ENCODE peak calls at places on chromosomes 13 and 19, in six cellular contexts. B, Q, V, K, A and G are unnamed samples.

GRCh38 chr19:16495982-16496612 is at the start of the genes C19orf44 and CALR3:
- DNase-seq in K (peak; percentile 99), B (peak; percentile 97), V (peak; percentile 98), Q (peak; percentile 97), A (peak; percentile 100), G (peak; percentile 97)

GRCh38 chr19:13652810-13653590 is 111.3 kb upstream of the MRI1 start:
- DNase-seq in B (no peak), Q (no peak), V (no peak), K (no peak), A (no peak), G (peak; percentile 24)

GRCh38 chr13:80400164-80400767 is 59.3 kb upstream of the SPRY2 start:
- DNase-seq in K (no peak), A (no peak), V (no peak), B (no peak), Q (no peak), G (no peak)

GRCh38 chr13:75180805-75181455 is 301.0 kb downstream of the TBC1D4 start:
- DNase-seq in B (no peak), V (no peak), A (peak; percentile 32), Q (no peak), K (no peak), G (no peak)

GRCh38 chr19:48770223-48770622 is 14.9 kb downstream of the FGF21 start:
- DNase-seq in V (peak; percentile 98), A (peak; percentile 65), Q (no peak), K (no peak), B (no peak), G (no peak)

GRCh38 chr13:75417006-75417384 is 65.0 kb downstream of the TBC1D4 start:
- DNase-seq in K (no peak), Q (no peak), B (no peak), A (no peak), V (peak; percentile 74), G (no peak)

GRCh38 chr19:56840452-56841193 is at the start of the genes PEG3 and ZIM2:
- DNase-seq in K (peak; percentile 58), Q (no peak), V (no peak), A (no peak), B (peak; percentile 23), G (peak; percentile 23)

GRCh38 chr13:36082396-36082795 is 48.8 kb downstream of the DCLK1 start:
- DNase-seq in K (no peak), B (no peak), A (no peak), V (no peak), Q (no peak), G (no peak)

GRCh38 chr13:23608704-23609413 is 38.6 kb downstream of the TNFRSF19 start:
- DNase-seq in V (no peak), B (no peak), A (peak; percentile 32), K (peak; percentile 38), Q (no peak), G (no peak)

GRCh38 chr13:69101841-69102240 is 1005.8 kb upstream of the ATXN8OS start:
- DNase-seq in V (no peak), A (no peak), K (no peak), Q (no peak), B (no peak), G (no peak)

GRCh38 chr13:35190241-35190640 is 248.2 kb downstream of the NBEA start:
- DNase-seq in B (no peak), V (no peak), Q (no peak), K (no peak), A (peak; percentile 77), G (no peak)

GRCh38 chr19:7211191-7211988 is 82.8 kb downstream of the INSR start:
- DNase-seq in V (no peak), A (no peak), B (no peak), K (peak; percentile 92), Q (no peak), G (no peak)

GRCh38 chr13:55577847-55578210 is 1562.9 kb upstream of the PRR20A start:
- DNase-seq in Q (no peak), B (no peak), A (no peak), V (no peak), K (no peak), G (no peak)

GRCh38 chr13:66348745-66349720 is 881.1 kb downstream of the PCDH9 start:
- DNase-seq in B (no peak), K (peak; percentile 17), A (peak; percentile 25), Q (no peak), V (no peak), G (no peak)

GRCh38 chr13:22212576-22212975 is 541.7 kb downstream of the FGF9 start:
- DNase-seq in Q (no peak), K (no peak), B (no peak), V (no peak), A (no peak), G (no peak)

GRCh38 chr13:22211876-22212275 is 541.0 kb downstream of the FGF9 start:
- DNase-seq in B (no peak), Q (no peak), A (no peak), K (no peak), V (no peak), G (no peak)

GRCh38 chr13:22214184-22214583 is 543.3 kb downstream of the FGF9 start:
- DNase-seq in V (no peak), Q (no peak), B (no peak), A (no peak), K (no peak), G (no peak)

DNA sequence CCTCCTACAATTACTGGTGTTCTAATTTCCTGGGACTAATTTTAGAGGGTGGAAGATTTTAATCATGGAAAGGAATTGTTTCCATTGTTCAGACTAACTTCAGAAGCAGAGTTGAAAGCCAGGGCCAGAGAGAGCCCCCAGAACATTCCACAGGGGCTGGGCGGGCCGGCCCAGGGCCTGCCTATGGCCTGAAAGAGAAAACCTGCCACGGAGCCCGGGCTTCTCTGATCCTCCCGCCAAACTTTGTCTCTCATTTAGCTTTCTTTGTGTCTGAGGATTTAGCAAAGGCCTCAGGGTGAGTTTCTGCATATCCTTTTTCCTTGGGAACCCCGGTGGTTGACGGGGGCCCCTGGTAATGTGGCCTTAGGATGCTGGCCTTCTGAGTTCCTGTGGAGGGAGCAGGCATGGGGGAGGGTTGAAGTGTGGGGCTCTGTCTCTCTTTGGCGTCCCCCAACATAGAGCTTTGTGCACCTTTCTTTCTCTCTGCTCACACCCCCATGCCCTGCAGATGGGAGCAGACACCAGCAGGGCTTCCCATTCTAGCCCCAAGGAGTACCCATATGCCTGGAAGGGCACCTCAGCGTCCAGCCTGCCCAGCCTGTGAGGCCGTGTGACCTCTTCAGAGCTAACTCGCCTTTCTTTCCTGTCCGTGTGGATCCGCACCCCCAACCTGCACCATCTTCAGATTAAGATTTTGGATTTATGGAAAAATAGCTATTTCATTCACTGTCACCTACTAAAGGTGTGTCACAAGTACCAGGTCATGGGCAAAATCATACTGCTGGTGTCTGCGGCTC is 539.5 kb downstream of the FGF9 start:
- DNase-seq in B (no peak), Q (no peak), V (no peak), K (no peak), A (no peak), G (peak; percentile 49)
- H3K4me3 ChIP-seq in B (no peak overlapping the region), Q (no peak overlapping the region), V (no peak overlapping the region), K (no peak overlapping the region), A (no peak overlapping the region), G (no peak overlapping the region)

GRCh38 chr19:51145926-51146493 is 3.9 kb downstream of the SIGLEC7 start:
- DNase-seq in B (no peak), K (no peak), V (no peak), A (no peak), Q (no peak), G (no peak)
- H3K36me3 ChIP-seq in B (no peaks in the 10 kb centered on the region), K (no peaks in the 10 kb centered on the region), V (no peaks in the 10 kb centered on the region), A (no peaks in the 10 kb centered on the region), Q (no peaks in the 10 kb centered on the region), G (no peaks in the 10 kb centered on the region)

GRCh38 chr19:10717054-10717355 is 874 bp upstream of the DNM2 start:
- DNase-seq in B (no peak), K (no peak), A (no peak), V (no peak), Q (no peak), G (no peak)
- H3K4me3 ChIP-seq in B (peak overlapping the region; percentile 49), K (no peak overlapping the region), A (peak overlapping the region; percentile 61), V (no peak overlapping the region), Q (no peak overlapping the region), G (peak overlapping the region; percentile 18)

DNA sequence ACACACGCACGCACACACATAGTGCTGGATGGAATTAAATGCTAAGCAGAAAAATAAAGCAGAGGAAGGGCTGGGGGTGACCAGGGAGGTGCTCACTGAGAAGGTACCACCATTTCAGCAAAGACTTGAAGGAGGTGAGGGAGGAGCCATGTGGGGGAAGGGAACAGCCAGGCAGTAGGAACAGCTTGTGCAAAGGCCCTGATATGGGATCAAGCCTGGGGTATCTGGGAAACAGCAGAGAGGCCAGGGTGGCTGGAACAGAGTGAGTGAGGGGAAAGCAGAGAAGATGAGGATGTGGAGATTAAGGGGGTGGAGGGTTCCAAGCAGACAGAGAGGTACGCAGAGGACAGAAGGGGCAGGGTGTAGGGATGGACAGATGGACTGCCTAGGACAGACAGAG is 25.2 kb downstream of the NOTCH3 start:
- DNase-seq in V (no peak), A (no peak), K (no peak), B (no peak), Q (no peak), G (no peak)
- H3K36me3 ChIP-seq in V (peaks cover 51% of the 10 kb centered on the region), A (peaks cover 21% of the 10 kb centered on the region), K (no peaks in the 10 kb centered on the region), B (peaks cover 58% of the 10 kb centered on the region), Q (no peaks in the 10 kb centered on the region), G (peaks cover 19% of the 10 kb centered on the region)

DNA sequence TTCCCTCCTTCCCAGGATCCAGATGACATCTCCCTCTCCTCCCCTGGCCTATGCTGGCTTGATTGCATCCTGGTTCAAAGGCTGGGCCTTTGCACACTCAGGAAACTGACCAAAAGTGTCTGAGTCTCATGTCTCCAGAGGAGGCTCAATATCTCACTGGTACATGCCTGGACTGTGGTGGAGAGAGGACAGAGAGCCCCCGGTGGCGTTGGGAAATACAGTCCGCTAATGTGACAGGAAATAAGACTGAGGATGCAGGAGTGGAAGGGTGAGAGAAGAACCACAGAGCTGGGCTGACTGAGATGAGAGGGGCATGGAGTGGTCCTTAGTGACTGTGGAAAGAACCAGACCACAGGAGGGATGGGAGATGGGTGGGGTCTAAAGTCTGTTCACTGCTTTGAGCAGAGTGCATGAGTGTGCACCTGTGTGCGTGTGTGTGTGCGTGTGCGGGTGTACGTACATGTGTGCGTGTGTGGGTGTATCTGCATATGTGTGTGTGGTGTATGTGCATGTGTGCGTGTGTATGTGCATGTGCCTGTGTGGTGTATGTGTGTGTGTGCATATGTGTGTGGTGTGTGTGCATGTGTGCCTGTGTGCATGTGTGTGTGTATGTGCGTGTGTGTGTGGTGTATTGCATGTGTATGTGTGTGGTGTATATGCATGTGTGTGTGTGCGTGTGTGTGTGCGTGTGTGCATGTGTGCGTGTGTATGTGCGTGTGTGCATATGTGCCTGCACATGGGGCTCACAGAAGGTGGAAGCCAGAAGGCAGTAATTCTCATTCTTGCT is 1.9 kb downstream of the SIGLEC5 start:
- DNase-seq in K (no peak), Q (no peak), V (no peak), A (no peak), B (no peak), G (no peak)
- H3K4me3 ChIP-seq in K (no peak overlapping the region), Q (no peak overlapping the region), V (no peak overlapping the region), A (no peak overlapping the region), B (no peak overlapping the region), G (no peak overlapping the region)

GRCh38 chr19:18868380-18869230 is 27.4 kb downstream of the CERS1 start:
- DNase-seq in Q (peak; percentile 57), K (no peak), V (no peak), A (no peak), B (no peak), G (peak; percentile 74)

GRCh38 chr19:18866800-18867123 is 29.2 kb downstream of the CERS1 start:
- DNase-seq in A (no peak), V (no peak), B (no peak), Q (no peak), K (no peak), G (no peak)

GRCh38 chr19:18867751-18868150 is 28.2 kb downstream of the CERS1 start:
- DNase-seq in V (no peak), K (no peak), B (no peak), Q (peak; percentile 46), A (no peak), G (no peak)

GRCh38 chr19:18865973-18866799 is 29.8 kb downstream of the CERS1 start:
- DNase-seq in Q (peak; percentile 51), K (peak; percentile 62), A (peak; percentile 86), B (no peak), V (no peak), G (peak; percentile 99)

GRCh38 chr19:18867199-18867598 is 28.8 kb downstream of the CERS1 start:
- DNase-seq in K (no peak), A (no peak), B (no peak), V (no peak), Q (peak; percentile 44), G (no peak)
- H3K36me3 ChIP-seq in K (peaks cover 17% of the 10 kb centered on the region), A (peaks cover 61% of the 10 kb centered on the region), B (peaks cover 56% of the 10 kb centered on the region), V (peaks cover 25% of the 10 kb centered on the region), Q (peaks cover 50% of the 10 kb centered on the region), G (peaks cover 17% of the 10 kb centered on the region)